ENCODE peak calls at places on chromosomes 1 and 21, in nine cellular contexts. One of them, this sample, is unnamed.
A peak's percentile ranks its signal among the peaks of the same experiment; 100 is the strongest.

GRCh38 chr1:62318756-62319544 is at the start of gene KANK4:
- DNase-seq in uterus: no peak
- DNase-seq in epithelial cell of proximal tubule: no peak
- DNase-seq in EL: peak; percentile 15
- DNase-seq in activated naive CD8-positive, alpha-beta T cell treated with anti-CD3 and anti-CD28 coated beads, Interleukin-2, amount 50 U/mL, for 24 hours: no peak
- DNase-seq in activated CD4-positive, alpha-beta T cell treated with anti-CD3 and anti-CD28 coated beads, Interleukin-2, amount 50 U/mL, for 24 hours: no peak
- DNase-seq in nucleus accumbens: no peak
- DNase-seq in AG08395: no peak
- DNase-seq in NCI-H1930: peak; percentile 3
- DNase-seq in this sample: peak; percentile 54

GRCh38 chr1:36542962-36543515 is 60.3 kb upstream of the CSF3R start:
- DNase-seq in AG08395: no peak
- DNase-seq in NCI-H1930: peak; percentile 28
- DNase-seq in epithelial cell of proximal tubule: no peak
- DNase-seq in activated naive CD8-positive, alpha-beta T cell treated with anti-CD3 and anti-CD28 coated beads, Interleukin-2, amount 50 U/mL, for 24 hours: no peak
- DNase-seq in uterus: no peak
- DNase-seq in EL: no peak
- DNase-seq in nucleus accumbens: no peak
- DNase-seq in activated CD4-positive, alpha-beta T cell treated with anti-CD3 and anti-CD28 coated beads, Interleukin-2, amount 50 U/mL, for 24 hours: no peak
- DNase-seq in this sample: no peak

GRCh38 chr1:160097911-160098851 is at the start of gene IGSF8:
- DNase-seq in EL: peak; percentile 80
- DNase-seq in activated CD4-positive, alpha-beta T cell treated with anti-CD3 and anti-CD28 coated beads, Interleukin-2, amount 50 U/mL, for 24 hours: peak; percentile 87
- DNase-seq in activated naive CD8-positive, alpha-beta T cell treated with anti-CD3 and anti-CD28 coated beads, Interleukin-2, amount 50 U/mL, for 24 hours: peak; percentile 94
- DNase-seq in AG08395: peak; percentile 89
- DNase-seq in uterus: peak; percentile 90
- DNase-seq in nucleus accumbens: peak; percentile 88
- DNase-seq in NCI-H1930: no peak
- DNase-seq in epithelial cell of proximal tubule: no peak
- DNase-seq in this sample: peak; percentile 92

GRCh38 chr1:33660244-33660643 is 187.8 kb downstream of the ZSCAN20 start:
- DNase-seq in nucleus accumbens: no peak
- DNase-seq in epithelial cell of proximal tubule: no peak
- DNase-seq in activated CD4-positive, alpha-beta T cell treated with anti-CD3 and anti-CD28 coated beads, Interleukin-2, amount 50 U/mL, for 24 hours: no peak
- DNase-seq in NCI-H1930: no peak
- DNase-seq in uterus: no peak
- DNase-seq in activated naive CD8-positive, alpha-beta T cell treated with anti-CD3 and anti-CD28 coated beads, Interleukin-2, amount 50 U/mL, for 24 hours: no peak
- DNase-seq in EL: no peak
- DNase-seq in AG08395: no peak
- DNase-seq in this sample: no peak

GRCh38 chr1:153627797-153628626 is at the start of gene S100A1:
- DNase-seq in activated CD4-positive, alpha-beta T cell treated with anti-CD3 and anti-CD28 coated beads, Interleukin-2, amount 50 U/mL, for 24 hours: no peak
- DNase-seq in activated naive CD8-positive, alpha-beta T cell treated with anti-CD3 and anti-CD28 coated beads, Interleukin-2, amount 50 U/mL, for 24 hours: no peak
- DNase-seq in AG08395: no peak
- DNase-seq in uterus: peak; percentile 37
- DNase-seq in NCI-H1930: no peak
- DNase-seq in nucleus accumbens: peak; percentile 46
- DNase-seq in EL: no peak
- DNase-seq in epithelial cell of proximal tubule: no peak
- DNase-seq in this sample: no peak

GRCh38 chr1:32068891-32069590 is 3.7 kb upstream of the TMEM39B start:
- DNase-seq in nucleus accumbens: no peak
- DNase-seq in uterus: no peak
- DNase-seq in activated naive CD8-positive, alpha-beta T cell treated with anti-CD3 and anti-CD28 coated beads, Interleukin-2, amount 50 U/mL, for 24 hours: no peak
- DNase-seq in AG08395: peak; percentile 48
- DNase-seq in EL: peak; percentile 44
- DNase-seq in NCI-H1930: no peak
- DNase-seq in epithelial cell of proximal tubule: no peak
- DNase-seq in activated CD4-positive, alpha-beta T cell treated with anti-CD3 and anti-CD28 coated beads, Interleukin-2, amount 50 U/mL, for 24 hours: no peak
- DNase-seq in this sample: peak; percentile 58

GRCh38 chr1:66450043-66450514 is 83.9 kb upstream of the SGIP1 start:
- DNase-seq in nucleus accumbens: no peak
- DNase-seq in epithelial cell of proximal tubule: no peak
- DNase-seq in uterus: peak; percentile 28
- DNase-seq in activated naive CD8-positive, alpha-beta T cell treated with anti-CD3 and anti-CD28 coated beads, Interleukin-2, amount 50 U/mL, for 24 hours: no peak
- DNase-seq in NCI-H1930: no peak
- DNase-seq in AG08395: no peak
- DNase-seq in EL: no peak
- DNase-seq in activated CD4-positive, alpha-beta T cell treated with anti-CD3 and anti-CD28 coated beads, Interleukin-2, amount 50 U/mL, for 24 hours: no peak
- DNase-seq in this sample: no peak

GRCh38 chr1:159203621-159204020 is 1.1 kb upstream of the ACKR1 start:
- DNase-seq in nucleus accumbens: no peak
- DNase-seq in AG08395: no peak
- DNase-seq in epithelial cell of proximal tubule: no peak
- DNase-seq in activated naive CD8-positive, alpha-beta T cell treated with anti-CD3 and anti-CD28 coated beads, Interleukin-2, amount 50 U/mL, for 24 hours: no peak
- DNase-seq in uterus: no peak
- DNase-seq in EL: no peak
- DNase-seq in activated CD4-positive, alpha-beta T cell treated with anti-CD3 and anti-CD28 coated beads, Interleukin-2, amount 50 U/mL, for 24 hours: no peak
- DNase-seq in NCI-H1930: no peak
- DNase-seq in this sample: no peak

GRCh38 chr1:226630592-226630991 is 82.0 kb downstream of the STUM start:
- DNase-seq in activated CD4-positive, alpha-beta T cell treated with anti-CD3 and anti-CD28 coated beads, Interleukin-2, amount 50 U/mL, for 24 hours: no peak
- DNase-seq in NCI-H1930: no peak
- DNase-seq in epithelial cell of proximal tubule: no peak
- DNase-seq in EL: no peak
- DNase-seq in AG08395: no peak
- DNase-seq in uterus: no peak
- DNase-seq in nucleus accumbens: no peak
- DNase-seq in activated naive CD8-positive, alpha-beta T cell treated with anti-CD3 and anti-CD28 coated beads, Interleukin-2, amount 50 U/mL, for 24 hours: no peak
- DNase-seq in this sample: no peak

GRCh38 chr1:203177471-203178039 is 1.9 kb upstream of the MYBPH start:
- DNase-seq in uterus: no peak
- DNase-seq in NCI-H1930: no peak
- DNase-seq in nucleus accumbens: no peak
- DNase-seq in activated CD4-positive, alpha-beta T cell treated with anti-CD3 and anti-CD28 coated beads, Interleukin-2, amount 50 U/mL, for 24 hours: no peak
- DNase-seq in activated naive CD8-positive, alpha-beta T cell treated with anti-CD3 and anti-CD28 coated beads, Interleukin-2, amount 50 U/mL, for 24 hours: no peak
- DNase-seq in AG08395: peak; percentile 85
- DNase-seq in EL: peak; percentile 75
- DNase-seq in epithelial cell of proximal tubule: no peak
- DNase-seq in this sample: peak; percentile 77

GRCh38 chr1:60008500-60008899 is 65.1 kb downstream of the C1orf87 start:
- DNase-seq in activated CD4-positive, alpha-beta T cell treated with anti-CD3 and anti-CD28 coated beads, Interleukin-2, amount 50 U/mL, for 24 hours: no peak
- DNase-seq in activated naive CD8-positive, alpha-beta T cell treated with anti-CD3 and anti-CD28 coated beads, Interleukin-2, amount 50 U/mL, for 24 hours: no peak
- DNase-seq in uterus: no peak
- DNase-seq in EL: no peak
- DNase-seq in epithelial cell of proximal tubule: no peak
- DNase-seq in nucleus accumbens: no peak
- DNase-seq in NCI-H1930: no peak
- DNase-seq in AG08395: no peak
- DNase-seq in this sample: no peak

GRCh38 chr1:113534130-113534817 is 144.0 kb downstream of the MAGI3 start:
- DNase-seq in AG08395: peak; percentile 73
- DNase-seq in NCI-H1930: no peak
- DNase-seq in EL: peak; percentile 92
- DNase-seq in epithelial cell of proximal tubule: peak; percentile 10
- DNase-seq in nucleus accumbens: no peak
- DNase-seq in uterus: no peak
- DNase-seq in activated naive CD8-positive, alpha-beta T cell treated with anti-CD3 and anti-CD28 coated beads, Interleukin-2, amount 50 U/mL, for 24 hours: no peak
- DNase-seq in activated CD4-positive, alpha-beta T cell treated with anti-CD3 and anti-CD28 coated beads, Interleukin-2, amount 50 U/mL, for 24 hours: no peak
- DNase-seq in this sample: peak; percentile 57

GRCh38 chr1:62227496-62227895 is 32.8 kb downstream of the L1TD1 start:
- DNase-seq in NCI-H1930: no peak
- DNase-seq in uterus: no peak
- DNase-seq in activated naive CD8-positive, alpha-beta T cell treated with anti-CD3 and anti-CD28 coated beads, Interleukin-2, amount 50 U/mL, for 24 hours: no peak
- DNase-seq in nucleus accumbens: no peak
- DNase-seq in activated CD4-positive, alpha-beta T cell treated with anti-CD3 and anti-CD28 coated beads, Interleukin-2, amount 50 U/mL, for 24 hours: no peak
- DNase-seq in AG08395: no peak
- DNase-seq in epithelial cell of proximal tubule: no peak
- DNase-seq in EL: no peak
- DNase-seq in this sample: no peak

GRCh38 chr1:45442272-45442671 is 48.7 kb downstream of the TESK2 start:
- DNase-seq in uterus: no peak
- DNase-seq in AG08395: peak; percentile 22
- DNase-seq in activated CD4-positive, alpha-beta T cell treated with anti-CD3 and anti-CD28 coated beads, Interleukin-2, amount 50 U/mL, for 24 hours: no peak
- DNase-seq in EL: peak; percentile 88
- DNase-seq in nucleus accumbens: no peak
- DNase-seq in epithelial cell of proximal tubule: no peak
- DNase-seq in NCI-H1930: no peak
- DNase-seq in activated naive CD8-positive, alpha-beta T cell treated with anti-CD3 and anti-CD28 coated beads, Interleukin-2, amount 50 U/mL, for 24 hours: no peak
- DNase-seq in this sample: peak; percentile 17

GRCh38 chr1:25619101-25619890 is 2.7 kb downstream of the MAN1C1 start:
- DNase-seq in nucleus accumbens: no peak
- DNase-seq in activated naive CD8-positive, alpha-beta T cell treated with anti-CD3 and anti-CD28 coated beads, Interleukin-2, amount 50 U/mL, for 24 hours: peak; percentile 57
- DNase-seq in EL: no peak
- DNase-seq in AG08395: no peak
- DNase-seq in uterus: peak; percentile 58
- DNase-seq in epithelial cell of proximal tubule: no peak
- DNase-seq in NCI-H1930: no peak
- DNase-seq in activated CD4-positive, alpha-beta T cell treated with anti-CD3 and anti-CD28 coated beads, Interleukin-2, amount 50 U/mL, for 24 hours: no peak
- DNase-seq in this sample: peak; percentile 40

GRCh38 chr1:104467590-104467989 is 717.9 kb downstream of the AMY1C start:
- DNase-seq in EL: no peak
- DNase-seq in epithelial cell of proximal tubule: no peak
- DNase-seq in uterus: no peak
- DNase-seq in NCI-H1930: no peak
- DNase-seq in activated naive CD8-positive, alpha-beta T cell treated with anti-CD3 and anti-CD28 coated beads, Interleukin-2, amount 50 U/mL, for 24 hours: no peak
- DNase-seq in AG08395: no peak
- DNase-seq in activated CD4-positive, alpha-beta T cell treated with anti-CD3 and anti-CD28 coated beads, Interleukin-2, amount 50 U/mL, for 24 hours: no peak
- DNase-seq in nucleus accumbens: no peak
- DNase-seq in this sample: no peak

GRCh38 chr1:72037745-72038343 is 244.5 kb downstream of the NEGR1 start:
- DNase-seq in EL: peak; percentile 31
- DNase-seq in NCI-H1930: no peak
- DNase-seq in activated naive CD8-positive, alpha-beta T cell treated with anti-CD3 and anti-CD28 coated beads, Interleukin-2, amount 50 U/mL, for 24 hours: peak; percentile 8
- DNase-seq in nucleus accumbens: no peak
- DNase-seq in epithelial cell of proximal tubule: no peak
- DNase-seq in activated CD4-positive, alpha-beta T cell treated with anti-CD3 and anti-CD28 coated beads, Interleukin-2, amount 50 U/mL, for 24 hours: no peak
- DNase-seq in uterus: no peak
- DNase-seq in AG08395: peak; percentile 15
- DNase-seq in this sample: peak; percentile 25

GRCh38 chr1:241219449-241219848 is 137.6 kb downstream of the RGS7 start:
- DNase-seq in AG08395: no peak
- DNase-seq in nucleus accumbens: no peak
- DNase-seq in activated CD4-positive, alpha-beta T cell treated with anti-CD3 and anti-CD28 coated beads, Interleukin-2, amount 50 U/mL, for 24 hours: no peak
- DNase-seq in activated naive CD8-positive, alpha-beta T cell treated with anti-CD3 and anti-CD28 coated beads, Interleukin-2, amount 50 U/mL, for 24 hours: no peak
- DNase-seq in uterus: no peak
- DNase-seq in epithelial cell of proximal tubule: no peak
- DNase-seq in EL: no peak
- DNase-seq in NCI-H1930: no peak
- DNase-seq in this sample: no peak

GRCh38 chr1:218679988-218680743 is 335.0 kb downstream of the TGFB2 start:
- DNase-seq in uterus: no peak
- DNase-seq in NCI-H1930: no peak
- DNase-seq in EL: peak; percentile 64
- DNase-seq in epithelial cell of proximal tubule: no peak
- DNase-seq in AG08395: no peak
- DNase-seq in nucleus accumbens: no peak
- DNase-seq in activated naive CD8-positive, alpha-beta T cell treated with anti-CD3 and anti-CD28 coated beads, Interleukin-2, amount 50 U/mL, for 24 hours: no peak
- DNase-seq in activated CD4-positive, alpha-beta T cell treated with anti-CD3 and anti-CD28 coated beads, Interleukin-2, amount 50 U/mL, for 24 hours: no peak
- DNase-seq in this sample: no peak

GRCh38 chr1:155083865-155084721 is 5.5 kb downstream of the EFNA3 start:
- DNase-seq in epithelial cell of proximal tubule: no peak
- DNase-seq in EL: peak; percentile 39
- DNase-seq in activated CD4-positive, alpha-beta T cell treated with anti-CD3 and anti-CD28 coated beads, Interleukin-2, amount 50 U/mL, for 24 hours: no peak
- DNase-seq in NCI-H1930: no peak
- DNase-seq in uterus: peak; percentile 41
- DNase-seq in nucleus accumbens: no peak
- DNase-seq in activated naive CD8-positive, alpha-beta T cell treated with anti-CD3 and anti-CD28 coated beads, Interleukin-2, amount 50 U/mL, for 24 hours: peak; percentile 52
- DNase-seq in AG08395: peak; percentile 13
- DNase-seq in this sample: no peak

GRCh38 chr21:43348801-43349261 is 78.1 kb downstream of the SIK1 start:
- DNase-seq in AG08395: no peak
- DNase-seq in uterus: no peak
- DNase-seq in EL: no peak
- DNase-seq in nucleus accumbens: no peak
- DNase-seq in activated CD4-positive, alpha-beta T cell treated with anti-CD3 and anti-CD28 coated beads, Interleukin-2, amount 50 U/mL, for 24 hours: no peak
- DNase-seq in epithelial cell of proximal tubule: no peak
- DNase-seq in NCI-H1930: no peak
- DNase-seq in activated naive CD8-positive, alpha-beta T cell treated with anti-CD3 and anti-CD28 coated beads, Interleukin-2, amount 50 U/mL, for 24 hours: no peak
- DNase-seq in this sample: no peak

GRCh38 chr1:93262645-93263044 is 82.1 kb downstream of the CCDC18 start:
- DNase-seq in activated CD4-positive, alpha-beta T cell treated with anti-CD3 and anti-CD28 coated beads, Interleukin-2, amount 50 U/mL, for 24 hours: no peak
- DNase-seq in activated naive CD8-positive, alpha-beta T cell treated with anti-CD3 and anti-CD28 coated beads, Interleukin-2, amount 50 U/mL, for 24 hours: no peak
- DNase-seq in EL: no peak
- DNase-seq in NCI-H1930: no peak
- DNase-seq in AG08395: no peak
- DNase-seq in epithelial cell of proximal tubule: no peak
- DNase-seq in nucleus accumbens: no peak
- DNase-seq in uterus: no peak
- DNase-seq in this sample: no peak